ENCODE peak calls at places on chromosomes 16 and 17, in eight cellular contexts. One of them, this sample, is unnamed.

GRCh38 chr17:74883241-74883750 is 10.1 kb downstream of the FADS6 start:
- DNase-seq in gastrocnemius medialis: no peak
- DNase-seq in iPS DF 6.9: no peak
- DNase-seq in AG04450: no peak
- DNase-seq in tibial nerve: no peak
- DNase-seq in left ventricle myocardium inferior: no peak
- DNase-seq in body of pancreas: no peak
- DNase-seq in dorsolateral prefrontal cortex: no peak
- DNase-seq in this sample: no peak

GRCh38 chr16:12170103-12171025 is 193.8 kb downstream of the SNX29 start:
- DNase-seq in gastrocnemius medialis: no peak
- DNase-seq in iPS DF 6.9: no peak
- DNase-seq in AG04450: peak
- DNase-seq in tibial nerve: no peak
- DNase-seq in left ventricle myocardium inferior: no peak
- DNase-seq in body of pancreas: no peak
- DNase-seq in dorsolateral prefrontal cortex: no peak
- DNase-seq in this sample: no peak

GRCh38 chr17:29145289-29146058 is 34.7 kb downstream of the MYO18A start:
- DNase-seq in gastrocnemius medialis: no peak
- DNase-seq in iPS DF 6.9: no peak
- DNase-seq in AG04450: no peak
- DNase-seq in tibial nerve: peak
- DNase-seq in left ventricle myocardium inferior: peak
- DNase-seq in body of pancreas: peak
- DNase-seq in dorsolateral prefrontal cortex: peak
- DNase-seq in this sample: no peak

GRCh38 chr16:55367796-55368195 is 43.8 kb downstream of the IRX6 start:
- DNase-seq in gastrocnemius medialis: no peak
- DNase-seq in iPS DF 6.9: no peak
- DNase-seq in AG04450: no peak
- DNase-seq in tibial nerve: no peak
- DNase-seq in left ventricle myocardium inferior: no peak
- DNase-seq in body of pancreas: no peak
- DNase-seq in dorsolateral prefrontal cortex: no peak
- DNase-seq in this sample: no peak

GRCh38 chr16:80174416-80174815 is 366.4 kb upstream of the DYNLRB2 start:
- DNase-seq in gastrocnemius medialis: no peak
- DNase-seq in iPS DF 6.9: no peak
- DNase-seq in AG04450: peak
- DNase-seq in tibial nerve: no peak
- DNase-seq in left ventricle myocardium inferior: no peak
- DNase-seq in body of pancreas: no peak
- DNase-seq in dorsolateral prefrontal cortex: no peak
- DNase-seq in this sample: no peak

GRCh38 chr16:48539485-48540221 is 70.3 kb downstream of the N4BP1 start:
- DNase-seq in gastrocnemius medialis: no peak
- DNase-seq in iPS DF 6.9: no peak
- DNase-seq in AG04450: no peak
- DNase-seq in tibial nerve: no peak
- DNase-seq in left ventricle myocardium inferior: no peak
- DNase-seq in body of pancreas: no peak
- DNase-seq in dorsolateral prefrontal cortex: no peak
- DNase-seq in this sample: no peak

GRCh38 chr17:33968350-33969044 is 286.6 kb upstream of the CCL2 start:
- DNase-seq in gastrocnemius medialis: no peak
- DNase-seq in iPS DF 6.9: no peak
- DNase-seq in AG04450: no peak
- DNase-seq in tibial nerve: no peak
- DNase-seq in left ventricle myocardium inferior: no peak
- DNase-seq in body of pancreas: no peak
- DNase-seq in dorsolateral prefrontal cortex: no peak
- DNase-seq in this sample: no peak

GRCh38 chr17:67245694-67246397 is 850 bp upstream of the HELZ start:
- DNase-seq in gastrocnemius medialis: no peak
- DNase-seq in iPS DF 6.9: no peak
- DNase-seq in AG04450: no peak
- DNase-seq in tibial nerve: no peak
- DNase-seq in left ventricle myocardium inferior: peak
- DNase-seq in body of pancreas: peak
- DNase-seq in dorsolateral prefrontal cortex: peak
- DNase-seq in this sample: no peak

GRCh38 chr17:43406676-43407645 is 8.2 kb downstream of the ARL4D start:
- DNase-seq in gastrocnemius medialis: no peak
- DNase-seq in iPS DF 6.9: no peak
- DNase-seq in AG04450: peak
- DNase-seq in tibial nerve: no peak
- DNase-seq in left ventricle myocardium inferior: no peak
- DNase-seq in body of pancreas: no peak
- DNase-seq in dorsolateral prefrontal cortex: peak
- DNase-seq in this sample: no peak

GRCh38 chr16:56986361-56986760 is 3.0 kb upstream of the NLRC5 start:
- DNase-seq in gastrocnemius medialis: no peak
- DNase-seq in iPS DF 6.9: no peak
- DNase-seq in AG04450: no peak
- DNase-seq in tibial nerve: no peak
- DNase-seq in left ventricle myocardium inferior: no peak
- DNase-seq in body of pancreas: no peak
- DNase-seq in dorsolateral prefrontal cortex: no peak
- DNase-seq in this sample: no peak

GRCh38 chr16:71708696-71709095 is 15.8 kb downstream of the PHLPP2 start:
- DNase-seq in gastrocnemius medialis: no peak
- DNase-seq in iPS DF 6.9: no peak
- DNase-seq in AG04450: no peak
- DNase-seq in tibial nerve: no peak
- DNase-seq in left ventricle myocardium inferior: no peak
- DNase-seq in body of pancreas: no peak
- DNase-seq in dorsolateral prefrontal cortex: no peak
- DNase-seq in this sample: no peak
- H3K27ac ChIP-seq in gastrocnemius medialis: no peak
- H3K27ac ChIP-seq in iPS DF 6.9: no peak
- H3K27ac ChIP-seq in AG04450: no peak
- H3K27ac ChIP-seq in tibial nerve: no peak
- H3K27ac ChIP-seq in left ventricle myocardium inferior: no peak
- H3K27ac ChIP-seq in body of pancreas: no peak
- H3K27ac ChIP-seq in dorsolateral prefrontal cortex: no peak
- H3K27ac ChIP-seq in this sample: no peak

GRCh38 chr16:13697013-13697412 is 222.9 kb upstream of the ERCC4 start:
- DNase-seq in gastrocnemius medialis: no peak
- DNase-seq in iPS DF 6.9: no peak
- DNase-seq in AG04450: no peak
- DNase-seq in tibial nerve: no peak
- DNase-seq in left ventricle myocardium inferior: no peak
- DNase-seq in body of pancreas: no peak
- DNase-seq in dorsolateral prefrontal cortex: no peak
- DNase-seq in this sample: no peak

GRCh38 chr16:13702614-13703013 is 217.3 kb upstream of the ERCC4 start:
- DNase-seq in gastrocnemius medialis: no peak
- DNase-seq in iPS DF 6.9: no peak
- DNase-seq in AG04450: no peak
- DNase-seq in tibial nerve: no peak
- DNase-seq in left ventricle myocardium inferior: no peak
- DNase-seq in body of pancreas: peak
- DNase-seq in dorsolateral prefrontal cortex: peak
- DNase-seq in this sample: no peak

GRCh38 chr16:13696017-13696416 is 223.9 kb upstream of the ERCC4 start:
- DNase-seq in gastrocnemius medialis: no peak
- DNase-seq in iPS DF 6.9: no peak
- DNase-seq in AG04450: no peak
- DNase-seq in tibial nerve: no peak
- DNase-seq in left ventricle myocardium inferior: no peak
- DNase-seq in body of pancreas: no peak
- DNase-seq in dorsolateral prefrontal cortex: no peak
- DNase-seq in this sample: no peak

DNA sequence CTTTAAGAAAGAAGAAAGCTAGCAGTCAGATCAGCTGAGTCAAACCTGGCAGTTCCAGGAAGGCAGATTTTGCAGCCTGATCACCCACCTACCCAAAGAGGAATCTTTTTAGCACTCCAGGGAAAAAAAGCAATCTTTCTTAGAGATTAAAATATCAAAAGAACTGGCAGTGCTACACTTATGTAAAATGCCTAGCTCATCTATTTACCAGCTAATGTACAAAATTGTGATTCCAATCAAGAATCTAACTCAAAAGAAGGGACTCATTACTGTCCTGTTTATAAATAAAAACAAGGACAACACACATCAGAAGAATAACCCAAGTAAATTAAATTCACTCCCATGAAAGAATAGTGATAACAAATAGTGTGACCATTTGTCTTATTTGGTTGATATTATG is 222.4 kb upstream of the ERCC4 start:
- DNase-seq in gastrocnemius medialis: no peak
- DNase-seq in iPS DF 6.9: no peak
- DNase-seq in AG04450: no peak
- DNase-seq in tibial nerve: no peak
- DNase-seq in left ventricle myocardium inferior: no peak
- DNase-seq in body of pancreas: no peak
- DNase-seq in dorsolateral prefrontal cortex: no peak
- DNase-seq in this sample: no peak
- H3K27ac ChIP-seq in gastrocnemius medialis: no peak
- H3K27ac ChIP-seq in iPS DF 6.9: no peak
- H3K27ac ChIP-seq in AG04450: no peak
- H3K27ac ChIP-seq in tibial nerve: no peak
- H3K27ac ChIP-seq in left ventricle myocardium inferior: no peak
- H3K27ac ChIP-seq in body of pancreas: no peak
- H3K27ac ChIP-seq in dorsolateral prefrontal cortex: no peak
- H3K27ac ChIP-seq in this sample: no peak

GRCh38 chr16:83606486-83607030 is 201.2 kb upstream of the HSBP1 start:
- DNase-seq in gastrocnemius medialis: no peak
- DNase-seq in iPS DF 6.9: no peak
- DNase-seq in AG04450: no peak
- DNase-seq in tibial nerve: no peak
- DNase-seq in left ventricle myocardium inferior: no peak
- DNase-seq in body of pancreas: no peak
- DNase-seq in dorsolateral prefrontal cortex: no peak
- DNase-seq in this sample: no peak

GRCh38 chr16:83599789-83600462 is 207.9 kb upstream of the HSBP1 start:
- DNase-seq in gastrocnemius medialis: peak
- DNase-seq in iPS DF 6.9: no peak
- DNase-seq in AG04450: no peak
- DNase-seq in tibial nerve: no peak
- DNase-seq in left ventricle myocardium inferior: no peak
- DNase-seq in body of pancreas: no peak
- DNase-seq in dorsolateral prefrontal cortex: no peak
- DNase-seq in this sample: no peak

GRCh38 chr16:83609178-83609577 is 198.6 kb upstream of the HSBP1 start:
- DNase-seq in gastrocnemius medialis: no peak
- DNase-seq in iPS DF 6.9: no peak
- DNase-seq in AG04450: no peak
- DNase-seq in tibial nerve: no peak
- DNase-seq in left ventricle myocardium inferior: no peak
- DNase-seq in body of pancreas: no peak
- DNase-seq in dorsolateral prefrontal cortex: no peak
- DNase-seq in this sample: no peak

GRCh38 chr16:83602797-83603735 is 204.7 kb upstream of the HSBP1 start:
- DNase-seq in gastrocnemius medialis: no peak
- DNase-seq in iPS DF 6.9: peak
- DNase-seq in AG04450: no peak
- DNase-seq in tibial nerve: no peak
- DNase-seq in left ventricle myocardium inferior: no peak
- DNase-seq in body of pancreas: no peak
- DNase-seq in dorsolateral prefrontal cortex: no peak
- DNase-seq in this sample: no peak

GRCh38 chr16:83603981-83604570 is 203.7 kb upstream of the HSBP1 start:
- DNase-seq in gastrocnemius medialis: no peak
- DNase-seq in iPS DF 6.9: no peak
- DNase-seq in AG04450: no peak
- DNase-seq in tibial nerve: no peak
- DNase-seq in left ventricle myocardium inferior: no peak
- DNase-seq in body of pancreas: no peak
- DNase-seq in dorsolateral prefrontal cortex: no peak
- DNase-seq in this sample: no peak
- H3K27ac ChIP-seq in gastrocnemius medialis: no peak
- H3K27ac ChIP-seq in iPS DF 6.9: no peak
- H3K27ac ChIP-seq in AG04450: no peak
- H3K27ac ChIP-seq in tibial nerve: no peak
- H3K27ac ChIP-seq in left ventricle myocardium inferior: no peak
- H3K27ac ChIP-seq in body of pancreas: no peak
- H3K27ac ChIP-seq in dorsolateral prefrontal cortex: no peak
- H3K27ac ChIP-seq in this sample: no peak

DNA sequence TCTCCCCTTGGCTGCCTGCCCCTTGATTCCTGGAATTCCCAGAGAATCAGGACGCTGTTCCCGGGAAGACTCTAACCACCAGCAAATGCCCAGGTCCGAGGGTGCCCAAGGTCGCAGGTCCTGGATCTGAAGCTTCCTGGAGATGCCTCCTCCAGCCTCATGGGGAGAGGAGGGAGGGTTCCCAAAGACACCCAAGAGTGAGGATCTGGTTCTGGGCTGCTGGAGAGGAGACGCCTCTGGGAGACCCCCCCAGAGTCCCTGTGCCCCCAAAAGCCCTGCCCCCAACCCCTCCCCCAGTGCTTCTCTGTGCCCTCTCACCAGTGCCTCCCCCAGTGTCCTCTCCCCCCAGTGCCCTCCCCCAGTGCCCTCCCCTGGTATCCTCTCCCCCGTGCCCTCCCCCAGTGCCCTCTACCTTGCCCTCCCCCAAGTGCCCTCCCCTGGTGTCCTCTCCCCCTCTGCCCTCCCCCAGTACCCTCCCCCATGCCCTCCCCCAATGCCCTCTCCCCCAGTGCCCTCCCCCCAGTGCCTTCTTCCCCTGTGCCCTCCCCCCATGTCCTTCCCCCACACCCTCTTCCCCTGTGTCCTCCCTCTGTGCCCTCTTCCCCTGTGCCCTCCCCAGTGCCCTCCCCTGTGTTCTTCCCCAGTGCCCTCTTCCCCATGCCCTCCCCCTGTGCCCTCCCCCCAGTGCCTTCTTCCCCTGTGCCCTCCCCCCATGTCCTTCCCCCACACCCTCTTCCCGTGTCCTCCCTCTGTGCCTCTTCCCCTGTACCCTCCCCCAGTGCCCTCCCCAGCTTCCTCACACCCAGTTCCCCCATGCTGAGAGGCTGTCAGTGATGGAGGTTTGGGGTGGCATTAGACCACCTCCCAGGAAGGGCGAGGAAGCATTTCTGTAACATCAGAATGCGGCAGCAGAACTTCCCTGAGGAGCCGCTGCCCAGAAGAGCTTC is 6.3 kb upstream of the SECTM1 start:
- DNase-seq in gastrocnemius medialis: no peak
- DNase-seq in iPS DF 6.9: no peak
- DNase-seq in AG04450: no peak
- DNase-seq in tibial nerve: no peak
- DNase-seq in left ventricle myocardium inferior: no peak
- DNase-seq in body of pancreas: no peak
- DNase-seq in dorsolateral prefrontal cortex: no peak
- DNase-seq in this sample: no peak
- H3K27ac ChIP-seq in gastrocnemius medialis: no peak
- H3K27ac ChIP-seq in iPS DF 6.9: no peak
- H3K27ac ChIP-seq in AG04450: no peak
- H3K27ac ChIP-seq in tibial nerve: peak
- H3K27ac ChIP-seq in left ventricle myocardium inferior: no peak
- H3K27ac ChIP-seq in body of pancreas: peak
- H3K27ac ChIP-seq in dorsolateral prefrontal cortex: no peak
- H3K27ac ChIP-seq in this sample: no peak

GRCh38 chr17:1725642-1726511 is 1.4 kb downstream of the WDR81 start:
- DNase-seq in gastrocnemius medialis: no peak
- DNase-seq in iPS DF 6.9: no peak
- DNase-seq in AG04450: no peak
- DNase-seq in tibial nerve: no peak
- DNase-seq in left ventricle myocardium inferior: no peak
- DNase-seq in body of pancreas: no peak
- DNase-seq in dorsolateral prefrontal cortex: no peak
- DNase-seq in this sample: no peak
- H3K27ac ChIP-seq in gastrocnemius medialis: peak
- H3K27ac ChIP-seq in iPS DF 6.9: no peak
- H3K27ac ChIP-seq in AG04450: no peak
- H3K27ac ChIP-seq in tibial nerve: peak
- H3K27ac ChIP-seq in left ventricle myocardium inferior: no peak
- H3K27ac ChIP-seq in body of pancreas: no peak
- H3K27ac ChIP-seq in dorsolateral prefrontal cortex: no peak
- H3K27ac ChIP-seq in this sample: no peak